ENCODE peak calls at places on chromosome 9, in ten cellular contexts. Q, N, A, Z, F, U, R, J, E and M are unnamed samples.

GRCh38 chr9:35432076-35432475 is 57.8 kb upstream of the RUSC2 start:
- DNase-seq in Q (no peak), N (no peak), A (no peak), Z (no peak), F (no peak), U (no peak), R (no peak), J (no peak), E (no peak), M (no peak)

GRCh38 chr9:69324549-69325401 is at the start of gene ENTREP1:
- DNase-seq in Q (peak; percentile 44), N (no peak), A (no peak), Z (peak; percentile 65), F (no peak), U (no peak), R (no peak), J (peak; percentile 58), E (no peak), M (peak; percentile 58)

GRCh38 chr9:93010056-93010455 is 48.4 kb upstream of the SUSD3 start:
- DNase-seq in Q (no peak), N (no peak), A (peak; percentile 14), Z (no peak), F (no peak), U (no peak), R (no peak), J (no peak), E (no peak), M (no peak)

GRCh38 chr9:110058304-110058953 is 149.5 kb downstream of the C9orf152 start:
- DNase-seq in Q (peak; percentile 75), N (no peak), A (peak; percentile 48), Z (no peak), F (peak; percentile 32), U (no peak), R (no peak), J (peak; percentile 54), E (peak; percentile 29), M (peak; percentile 4)

GRCh38 chr9:34254141-34254913 is 74.7 kb downstream of the KIF24 start:
- DNase-seq in Q (peak; percentile 59), N (no peak), A (no peak), Z (peak; percentile 6), F (no peak), U (no peak), R (no peak), J (no peak), E (no peak), M (no peak)

GRCh38 chr9:76820431-76820830 is 56.2 kb downstream of the PCA3 start:
- DNase-seq in Q (no peak), N (no peak), A (no peak), Z (no peak), F (no peak), U (no peak), R (no peak), J (no peak), E (no peak), M (no peak)

GRCh38 chr9:136614967-136615623 is 47.6 kb upstream of the EGFL7 start:
- DNase-seq in Q (no peak), N (no peak), A (no peak), Z (no peak), F (no peak), U (no peak), R (no peak), J (no peak), E (no peak), M (no peak)

GRCh38 chr9:899440-900184 is 58.1 kb downstream of the DMRT1 start:
- DNase-seq in Q (no peak), N (no peak), A (no peak), Z (no peak), F (no peak), U (no peak), R (no peak), J (peak; percentile 57), E (no peak), M (peak; percentile 10)

GRCh38 chr9:78132688-78133033 is 101.0 kb upstream of the GNAQ start:
- DNase-seq in Q (peak; percentile 27), N (no peak), A (no peak), Z (no peak), F (no peak), U (no peak), R (no peak), J (no peak), E (no peak), M (no peak)

GRCh38 chr9:69874301-69875060 is 53.9 kb downstream of the CFAP95 start:
- DNase-seq in Q (no peak), N (no peak), A (no peak), Z (no peak), F (no peak), U (no peak), R (no peak), J (no peak), E (no peak), M (no peak)

GRCh38 chr9:130946778-130947617 is 8.0 kb upstream of the FIBCD1 start:
- DNase-seq in Q (no peak), N (no peak), A (no peak), Z (peak; percentile 61), F (no peak), U (no peak), R (no peak), J (no peak), E (no peak), M (no peak)

GRCh38 chr9:17600962-17601593 is 22.2 kb downstream of the SH3GL2 start:
- DNase-seq in Q (no peak), N (no peak), A (no peak), Z (no peak), F (no peak), U (no peak), R (peak; percentile 20), J (no peak), E (no peak), M (no peak)

GRCh38 chr9:134323741-134324358 is 2.4 kb upstream of the RXRA start:
- DNase-seq in Q (no peak), N (no peak), A (no peak), Z (peak; percentile 3), F (no peak), U (no peak), R (no peak), J (peak; percentile 78), E (no peak), M (peak; percentile 66)

GRCh38 chr9:134644715-134645606 is 3.4 kb downstream of the COL5A1 start:
- DNase-seq in Q (no peak), N (peak; percentile 81), A (no peak), Z (no peak), F (no peak), U (no peak), R (peak; percentile 99), J (peak; percentile 35), E (no peak), M (no peak)

GRCh38 chr9:32394381-32395049 is 10.1 kb downstream of the ACO1 start:
- DNase-seq in Q (peak; percentile 33), N (no peak), A (no peak), Z (no peak), F (no peak), U (no peak), R (no peak), J (no peak), E (no peak), M (no peak)

GRCh38 chr9:119675951-119676350 is 306.7 kb upstream of the BRINP1 start:
- DNase-seq in Q (no peak), N (no peak), A (no peak), Z (no peak), F (no peak), U (no peak), R (no peak), J (no peak), E (no peak), M (no peak)

GRCh38 chr9:137465000-137465769 is 6.1 kb upstream of the NSMF start:
- DNase-seq in Q (no peak), N (no peak), A (no peak), Z (no peak), F (no peak), U (no peak), R (no peak), J (no peak), E (no peak), M (no peak)

GRCh38 chr9:18492612-18493011 is 18.7 kb downstream of the ADAMTSL1 start:
- DNase-seq in Q (no peak), N (no peak), A (no peak), Z (no peak), F (no peak), U (no peak), R (no peak), J (no peak), E (no peak), M (no peak)

GRCh38 chr9:73780916-73781315 is 629.3 kb downstream of the ANXA1 start:
- DNase-seq in Q (peak; percentile 78), N (no peak), A (no peak), Z (no peak), F (no peak), U (no peak), R (no peak), J (no peak), E (no peak), M (no peak)

GRCh38 chr9:16012621-16013020 is 459.8 kb downstream of the CCDC171 start:
- DNase-seq in Q (no peak), N (no peak), A (no peak), Z (no peak), F (no peak), U (no peak), R (no peak), J (no peak), E (no peak), M (no peak)

GRCh38 chr9:4937436-4937835 is 47.6 kb upstream of the JAK2 start:
- DNase-seq in Q (no peak), N (no peak), A (peak; percentile 29), Z (no peak), F (no peak), U (no peak), R (no peak), J (no peak), E (no peak), M (no peak)

GRCh38 chr9:69155341-69156030 is 18.6 kb upstream of the TJP2 start:
- DNase-seq in Q (no peak), N (no peak), A (no peak), Z (no peak), F (no peak), U (no peak), R (no peak), J (no peak), E (no peak), M (no peak)

GRCh38 chr9:13151489-13151888 is 128.0 kb downstream of the MPDZ start:
- DNase-seq in Q (no peak), N (no peak), A (no peak), Z (no peak), F (no peak), U (no peak), R (no peak), J (no peak), E (no peak), M (no peak)

GRCh38 chr9:22010881-22011625 is 1.9 kb upstream of the CDKN2B start:
- DNase-seq in Q (no peak), N (no peak), A (no peak), Z (no peak), F (no peak), U (no peak), R (no peak), J (no peak), E (no peak), M (no peak)

GRCh38 chr9:127683723-127684122 is 23.1 kb upstream of the CFAP157 start:
- DNase-seq in Q (no peak), N (no peak), A (no peak), Z (no peak), F (no peak), U (no peak), R (no peak), J (no peak), E (no peak), M (no peak)

GRCh38 chr9:97923529-97924108 is 1.3 kb upstream of the TRMO start:
- DNase-seq in Q (peak; percentile 77), N (no peak), A (peak; percentile 57), Z (peak; percentile 30), F (peak; percentile 68), U (peak; percentile 78), R (peak; percentile 53), J (peak; percentile 90), E (peak; percentile 49), M (peak; percentile 90)

GRCh38 chr9:89522261-89522978 is 24.5 kb upstream of the SEMA4D start:
- DNase-seq in Q (peak; percentile 12), N (no peak), A (peak; percentile 64), Z (no peak), F (peak; percentile 53), U (no peak), R (no peak), J (peak; percentile 59), E (peak; percentile 26), M (no peak)